ENCODE peak calls at places on chromosome 19, in five cellular contexts. One of them, this sample, is unnamed.

GRCh38 chr19:50893047-50893737 is 18.0 kb downstream of the KLK4 start:
- DNase-seq in nephron progenitor cell: no peak
- DNase-seq in cardiac fibroblast: no peak
- DNase-seq in T-helper 2 cell treated with Interferon-gamma antibody and Interleukin-4, amounts not matched to agents 5 μg/mL and 100 μg/mL, for 36 hours: no peak
- DNase-seq in substantia nigra: no peak
- DNase-seq in this sample: no peak

GRCh38 chr19:15120135-15121026 is 13.2 kb downstream of the SYDE1 start:
- DNase-seq in nephron progenitor cell: no peak
- DNase-seq in cardiac fibroblast: no peak
- DNase-seq in T-helper 2 cell treated with Interferon-gamma antibody and Interleukin-4, amounts not matched to agents 5 μg/mL and 100 μg/mL, for 36 hours: no peak
- DNase-seq in substantia nigra: no peak
- DNase-seq in this sample: no peak

GRCh38 chr19:38661166-38661565 is 13.7 kb downstream of the ACTN4 start:
- DNase-seq in nephron progenitor cell: no peak
- DNase-seq in cardiac fibroblast: no peak
- DNase-seq in T-helper 2 cell treated with Interferon-gamma antibody and Interleukin-4, amounts not matched to agents 5 μg/mL and 100 μg/mL, for 36 hours: no peak
- DNase-seq in substantia nigra: no peak
- DNase-seq in this sample: no peak

GRCh38 chr19:1164684-1165531 is 9.2 kb downstream of the SBNO2 start:
- DNase-seq in nephron progenitor cell: no peak
- DNase-seq in cardiac fibroblast: no peak
- DNase-seq in T-helper 2 cell treated with Interferon-gamma antibody and Interleukin-4, amounts not matched to agents 5 μg/mL and 100 μg/mL, for 36 hours: no peak
- DNase-seq in substantia nigra: no peak
- DNase-seq in this sample: no peak

GRCh38 chr19:55366790-55367189 is 3.5 kb downstream of the IL11 start:
- DNase-seq in nephron progenitor cell: no peak
- DNase-seq in cardiac fibroblast: no peak
- DNase-seq in T-helper 2 cell treated with Interferon-gamma antibody and Interleukin-4, amounts not matched to agents 5 μg/mL and 100 μg/mL, for 36 hours: no peak
- DNase-seq in substantia nigra: no peak
- DNase-seq in this sample: no peak

GRCh38 chr19:1369214-1369805 is 14.4 kb upstream of the NDUFS7 start:
- DNase-seq in nephron progenitor cell: no peak
- DNase-seq in cardiac fibroblast: no peak
- DNase-seq in T-helper 2 cell treated with Interferon-gamma antibody and Interleukin-4, amounts not matched to agents 5 μg/mL and 100 μg/mL, for 36 hours: no peak
- DNase-seq in substantia nigra: no peak
- DNase-seq in this sample: no peak

GRCh38 chr19:14678199-14678598 is 3.6 kb upstream of the ADGRE3 start:
- DNase-seq in nephron progenitor cell: no peak
- DNase-seq in cardiac fibroblast: no peak
- DNase-seq in T-helper 2 cell treated with Interferon-gamma antibody and Interleukin-4, amounts not matched to agents 5 μg/mL and 100 μg/mL, for 36 hours: no peak
- DNase-seq in substantia nigra: no peak
- DNase-seq in this sample: no peak

GRCh38 chr19:46478356-46478986 is 7.1 kb upstream of the PNMA8A start:
- DNase-seq in nephron progenitor cell: peak
- DNase-seq in cardiac fibroblast: peak
- DNase-seq in T-helper 2 cell treated with Interferon-gamma antibody and Interleukin-4, amounts not matched to agents 5 μg/mL and 100 μg/mL, for 36 hours: no peak
- DNase-seq in substantia nigra: no peak
- DNase-seq in this sample: no peak

GRCh38 chr19:658916-659839 is 3.8 kb downstream of the RNF126 start:
- DNase-seq in nephron progenitor cell: no peak
- DNase-seq in cardiac fibroblast: peak
- DNase-seq in T-helper 2 cell treated with Interferon-gamma antibody and Interleukin-4, amounts not matched to agents 5 μg/mL and 100 μg/mL, for 36 hours: no peak
- DNase-seq in substantia nigra: no peak
- DNase-seq in this sample: no peak

GRCh38 chr19:49064029-49064629 is 489 bp downstream of the NTF4 start:
- DNase-seq in nephron progenitor cell: no peak
- DNase-seq in cardiac fibroblast: no peak
- DNase-seq in T-helper 2 cell treated with Interferon-gamma antibody and Interleukin-4, amounts not matched to agents 5 μg/mL and 100 μg/mL, for 36 hours: no peak
- DNase-seq in substantia nigra: no peak
- DNase-seq in this sample: no peak

GRCh38 chr19:10567696-10568443 is 909 bp downstream of the CDKN2D start:
- DNase-seq in nephron progenitor cell: no peak
- DNase-seq in cardiac fibroblast: no peak
- DNase-seq in T-helper 2 cell treated with Interferon-gamma antibody and Interleukin-4, amounts not matched to agents 5 μg/mL and 100 μg/mL, for 36 hours: no peak
- DNase-seq in substantia nigra: no peak
- DNase-seq in this sample: no peak

GRCh38 chr19:31421856-31422255 is 72.6 kb upstream of the TSHZ3 start:
- DNase-seq in nephron progenitor cell: no peak
- DNase-seq in cardiac fibroblast: no peak
- DNase-seq in T-helper 2 cell treated with Interferon-gamma antibody and Interleukin-4, amounts not matched to agents 5 μg/mL and 100 μg/mL, for 36 hours: no peak
- DNase-seq in substantia nigra: no peak
- DNase-seq in this sample: no peak

GRCh38 chr19:29812881-29813275 is 1.1 kb downstream of the CCNE1 start:
- DNase-seq in nephron progenitor cell: no peak
- DNase-seq in cardiac fibroblast: no peak
- DNase-seq in T-helper 2 cell treated with Interferon-gamma antibody and Interleukin-4, amounts not matched to agents 5 μg/mL and 100 μg/mL, for 36 hours: no peak
- DNase-seq in substantia nigra: no peak
- DNase-seq in this sample: no peak